ENCODE peak calls at places on chromosomes 1 and 21, in five cellular contexts. N, S, F, R and L are unnamed samples.

GRCh38 chr1:216812966-216813365 is 89.7 kb upstream of the ESRRG start:
- DNase-seq in S (no peak), R (no peak), N (peak; percentile 58), F (peak; percentile 3), L (no peak)

GRCh38 chr1:69523032-69523431 is 44.7 kb upstream of the LRRC7 start:
- DNase-seq in S (no peak), R (no peak), N (peak; percentile 93), F (peak; percentile 90), L (no peak)

GRCh38 chr1:179143332-179143731 is 61.5 kb downstream of the TOR3A start:
- DNase-seq in S (no peak), N (peak; percentile 95), F (peak; percentile 95), R (no peak), L (no peak)

GRCh38 chr1:11925938-11926292 is 312 bp downstream of the KIAA2013 start:
- DNase-seq in S (peak; percentile 79), R (no peak), F (peak; percentile 40), N (no peak), L (no peak)

GRCh38 chr1:1433804-1434130 is 1.7 kb upstream of the VWA1 start:
- DNase-seq in R (no peak), S (peak; percentile 91), F (peak; percentile 57), N (peak; percentile 79), L (no peak)

GRCh38 chr1:85153149-85153891 is 47.5 kb downstream of the SYDE2 start:
- DNase-seq in R (peak; percentile 11), S (no peak), N (no peak), F (no peak), L (peak; percentile 65)

GRCh38 chr1:167713330-167714081 is 8.3 kb upstream of the MPZL1 start:
- DNase-seq in N (peak; percentile 43), R (no peak), S (peak; percentile 77), F (no peak), L (peak; percentile 40)

GRCh38 chr1:28510350-28511223 is 4.7 kb downstream of the RCC1 start:
- DNase-seq in F (peak; percentile 61), N (peak; percentile 52), R (no peak), S (no peak), L (peak; percentile 49)

GRCh38 chr1:230226004-230226800 is 159.2 kb downstream of the GALNT2 start:
- DNase-seq in N (no peak), R (no peak), F (no peak), S (no peak), L (no peak)

GRCh38 chr21:38770660-38771059 is 35.1 kb upstream of the ETS2 start:
- DNase-seq in R (no peak), N (no peak), F (no peak), S (no peak), L (no peak)

GRCh38 chr1:200336111-200336845 is 73.6 kb downstream of the ZNF281 start:
- DNase-seq in N (peak; percentile 88), S (no peak), R (no peak), F (peak; percentile 72), L (no peak)

GRCh38 chr1:119477710-119478109 is 29.3 kb upstream of the HSD3B1 start:
- DNase-seq in R (no peak), N (no peak), S (no peak), F (no peak), L (no peak)

GRCh38 chr1:113976609-113977278 is 2.5 kb upstream of the OLFML3 start:
- DNase-seq in F (peak; percentile 74), S (no peak), N (peak; percentile 67), R (no peak), L (no peak)

GRCh38 chr1:94253456-94254042 is 16.2 kb upstream of the ARHGAP29 start:
- DNase-seq in N (no peak), R (no peak), S (no peak), F (no peak), L (no peak)

DNA sequence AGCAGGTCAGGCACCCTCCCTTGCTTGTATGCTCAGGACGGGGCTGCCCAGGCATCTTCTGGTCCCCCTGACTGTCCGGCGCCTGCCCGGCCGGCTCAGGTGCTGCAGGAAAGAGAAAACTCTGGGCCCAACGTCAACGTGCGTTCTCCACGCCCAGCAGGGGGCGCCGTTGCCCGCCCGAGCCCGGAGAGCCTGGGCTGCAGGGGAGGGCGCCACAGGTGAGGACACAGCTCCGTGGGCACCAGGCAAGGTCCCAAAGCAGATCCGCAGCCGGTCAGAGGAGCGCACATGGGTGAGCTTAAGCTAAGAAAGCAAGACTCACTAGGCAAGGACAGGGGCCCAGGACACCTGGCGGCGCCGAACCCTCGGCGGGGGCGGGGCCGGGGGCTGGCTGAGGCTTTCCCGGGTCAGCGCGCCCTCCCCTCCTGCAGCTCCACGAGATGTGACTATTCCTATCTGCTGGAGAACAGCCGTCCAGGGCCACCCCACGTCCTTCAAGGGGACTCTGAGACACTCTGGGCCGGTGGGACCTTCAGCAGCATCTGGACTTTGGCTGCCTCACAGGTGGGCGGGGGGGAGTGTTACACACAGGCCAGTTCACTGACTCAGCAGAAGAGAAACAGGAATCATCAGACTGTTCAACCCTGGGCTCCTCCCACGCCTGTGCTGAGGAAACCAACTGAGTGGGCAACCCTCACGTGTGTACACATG is 29.3 kb downstream of the KRTAP10-1 start:
- DNase-seq in S (peak; percentile 86), N (no peak), F (peak; percentile 62), R (no peak), L (peak; percentile 77)
- H3K4me3 ChIP-seq in S (peak overlapping the region; percentile 1), N (no peak overlapping the region), F (no peak overlapping the region), R (no peak overlapping the region), L (peak overlapping the region; percentile 25)

GRCh38 chr1:223401873-223402789 is 8.9 kb downstream of the CCDC185 start:
- DNase-seq in F (peak; percentile 88), S (no peak), N (peak; percentile 94), R (no peak), L (no peak)
- H3K9ac ChIP-seq in F (no peak overlapping the region), S (no peak overlapping the region), N (no peak overlapping the region), R (no peak overlapping the region), L (no peak overlapping the region)

GRCh38 chr1:234756066-234756783 is 146.2 kb upstream of the IRF2BP2 start:
- DNase-seq in S (no peak), N (peak; percentile 77), F (no peak), R (no peak), L (no peak)

GRCh38 chr1:234756857-234757256 is 146.9 kb upstream of the IRF2BP2 start:
- DNase-seq in F (no peak), R (no peak), S (no peak), N (no peak), L (no peak)

GRCh38 chr1:234753979-234754378 is 144.0 kb upstream of the IRF2BP2 start:
- DNase-seq in N (no peak), S (no peak), R (no peak), F (no peak), L (no peak)

GRCh38 chr1:234752927-234753326 is 142.9 kb upstream of the IRF2BP2 start:
- DNase-seq in N (no peak), S (no peak), R (no peak), F (no peak), L (no peak)

DNA sequence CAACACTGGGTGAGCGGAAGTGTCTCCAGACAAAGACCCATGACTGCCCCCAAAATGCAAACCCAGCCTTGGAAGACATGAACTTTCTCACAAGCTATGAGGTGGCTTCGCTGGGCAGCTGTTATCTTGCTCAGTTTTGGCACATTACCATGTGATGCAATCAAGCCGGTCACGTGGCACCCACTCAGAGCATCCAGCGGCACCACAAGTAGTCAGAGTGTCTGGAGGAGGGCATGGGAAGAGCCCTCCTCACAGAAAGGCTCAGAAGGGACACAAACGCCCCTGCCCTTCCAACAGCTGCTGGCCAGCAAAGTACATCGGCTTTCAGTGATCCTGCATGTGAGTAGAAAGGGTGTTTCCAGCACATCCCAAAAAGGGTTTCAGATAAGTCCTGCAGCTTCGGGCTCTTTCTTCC is 145.5 kb upstream of the IRF2BP2 start:
- DNase-seq in S (peak; percentile 89), F (peak; percentile 90), R (no peak), N (peak; percentile 93), L (no peak)
- H3K27ac ChIP-seq in S (no peak overlapping the region), F (no peak overlapping the region), R (no peak overlapping the region), N (no peak overlapping the region), L (no peak overlapping the region)

DNA sequence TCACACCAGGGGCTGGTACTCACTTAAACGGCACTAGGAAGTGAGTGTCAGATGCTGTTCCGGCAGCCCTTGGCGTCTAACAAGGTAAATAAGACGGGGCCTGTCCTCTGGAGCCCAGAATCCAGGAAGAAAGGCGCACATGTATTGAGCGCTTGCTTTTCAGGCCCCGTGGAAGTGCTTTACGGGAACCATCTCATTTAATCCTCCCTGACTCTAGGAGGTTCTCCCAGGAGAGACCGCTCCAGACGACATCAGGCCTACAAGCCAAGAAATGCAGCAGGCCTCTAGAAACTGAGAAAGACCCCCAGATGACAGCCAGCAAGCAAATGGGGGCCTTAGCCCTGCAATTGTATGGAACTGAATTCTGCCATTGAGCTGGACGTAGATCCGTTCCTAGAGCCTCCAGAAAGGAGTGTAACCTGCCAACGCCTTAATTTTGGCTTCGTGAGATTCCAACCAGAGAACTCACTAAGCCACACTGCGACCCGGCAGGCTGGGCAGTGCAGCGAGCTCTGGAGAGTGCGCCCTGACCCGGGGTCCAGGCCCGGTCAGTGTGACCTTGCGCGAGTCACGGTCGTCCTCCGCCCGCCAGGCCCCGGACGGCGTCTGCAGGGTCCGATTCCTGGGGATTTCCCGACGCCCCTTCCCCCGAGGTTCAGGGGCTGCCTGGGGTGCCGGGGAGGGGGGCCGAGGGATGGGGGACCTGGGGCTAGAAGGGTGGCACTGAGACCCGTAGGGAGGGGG is 532 bp upstream of the MANEAL start:
- DNase-seq in S (no peak), F (no peak), R (no peak), N (no peak), L (no peak)
- H3K4me3 ChIP-seq in S (no peak overlapping the region), F (no peak overlapping the region), R (peak overlapping the region; percentile 44), N (no peak overlapping the region), L (peak overlapping the region; percentile 46)

DNA sequence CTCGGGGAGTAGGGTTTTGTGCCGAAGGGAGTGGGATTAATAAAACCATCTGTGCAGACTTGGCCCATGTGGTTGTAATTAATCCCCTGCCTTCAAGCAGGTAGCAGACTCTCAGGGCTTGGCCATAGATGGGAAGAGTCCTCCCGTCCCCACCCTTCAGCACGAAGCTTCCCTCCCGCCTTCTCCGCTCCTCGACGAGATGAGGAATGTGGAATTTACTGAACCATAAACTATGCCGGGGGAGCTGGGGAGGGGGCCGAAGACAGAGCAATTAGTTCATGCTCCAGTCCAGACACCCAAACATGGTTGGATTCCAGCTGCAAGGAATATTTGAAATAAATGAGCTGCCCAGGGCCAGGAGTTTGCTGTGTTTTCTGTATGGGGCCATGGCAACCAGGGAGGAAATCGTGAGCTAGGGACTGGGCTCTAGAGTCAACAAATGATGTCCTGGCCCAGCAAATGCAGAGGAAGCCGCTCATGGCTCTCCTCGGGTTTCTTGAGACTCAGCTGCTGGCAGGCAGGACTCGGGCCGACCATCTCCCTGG is 78.8 kb downstream of the SPSB1 start:
- DNase-seq in R (no peak), N (peak; percentile 92), S (no peak), F (peak; percentile 51), L (no peak)
- H3K9ac ChIP-seq in R (no peak overlapping the region), N (no peak overlapping the region), S (no peak overlapping the region), F (no peak overlapping the region), L (no peak overlapping the region)

DNA sequence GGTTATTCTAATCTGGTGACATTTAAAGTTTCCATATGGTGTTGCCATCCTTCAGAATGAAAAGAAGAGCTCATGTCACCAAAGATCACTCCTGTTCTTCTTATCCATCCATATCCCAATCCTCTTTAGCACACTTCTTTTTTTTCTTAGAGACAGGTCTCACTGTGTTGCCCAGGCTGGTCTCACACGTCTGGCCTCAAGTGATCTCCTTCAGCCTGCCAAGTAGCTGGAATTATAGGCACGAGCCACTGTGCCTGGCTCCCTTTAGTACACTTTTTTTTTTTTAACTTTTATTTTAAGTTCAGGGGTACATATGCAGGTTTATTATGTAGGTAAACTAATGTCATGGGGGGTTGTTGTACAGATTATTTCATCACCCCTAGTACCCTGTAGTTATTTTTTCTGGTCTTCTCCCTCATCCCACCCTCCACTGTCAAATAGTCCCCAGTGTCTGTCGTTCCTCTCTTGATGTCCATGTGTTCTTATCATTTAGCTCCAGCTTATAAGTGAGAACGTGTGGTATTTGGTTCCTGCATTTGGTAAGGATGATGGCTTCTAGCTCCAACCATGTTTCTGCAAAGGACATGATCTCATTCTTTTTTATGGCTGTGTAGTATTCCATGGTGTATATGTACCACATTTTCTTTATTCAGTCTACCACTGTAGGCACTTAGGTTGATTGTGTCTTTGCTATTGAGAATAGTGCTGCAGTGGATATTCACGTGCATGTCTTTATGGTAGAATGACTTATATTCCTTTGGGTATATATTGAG is 40.6 kb downstream of the CTTNBP2NL start:
- DNase-seq in S (no peak), F (no peak), R (no peak), N (no peak), L (no peak)
- H3K27ac ChIP-seq in S (no peak overlapping the region), F (no peak overlapping the region), R (no peak overlapping the region), N (no peak overlapping the region), L (no peak overlapping the region)